ENCODE peak calls at places on chromosomes 16 and 17, in four cellular contexts. N is K562, Q is HepG2, X is GM12878. P is an unnamed sample.

GRCh38 chr16:23348579-23349469 is 46.7 kb downstream of the SCNN1B start:
- DNase-seq in X (no peak), N (peak), Q (no peak), P (peak)

GRCh38 chr17:42076797-42077559 is 21.3 kb downstream of the ZNF385C start:
- DNase-seq in N (no peak), Q (no peak), X (no peak), P (no peak)

GRCh38 chr16:82042144-82042543 is 7.1 kb downstream of the HSD17B2 start:
- DNase-seq in N (peak), X (no peak), Q (no peak), P (no peak)

GRCh38 chr16:54926166-54926838 is 4.4 kb upstream of the IRX5 start:
- DNase-seq in N (no peak), X (no peak), Q (no peak), P (no peak)

GRCh38 chr16:82949016-82949415 is 322.2 kb downstream of the CDH13 start:
- DNase-seq in Q (no peak), X (no peak), N (no peak), P (no peak)

GRCh38 chr17:14672830-14673229 is 371.9 kb downstream of the HS3ST3B1 start:
- DNase-seq in Q (peak), X (no peak), N (no peak), P (peak)

GRCh38 chr17:76623271-76624146 is 20.0 kb downstream of the ST6GALNAC1 start:
- DNase-seq in X (no peak), Q (peak), N (peak), P (peak)

GRCh38 chr17:39666601-39667261 is 1.5 kb upstream of the PNMT start:
- DNase-seq in X (no peak), Q (no peak), N (peak), P (no peak)

GRCh38 chr17:19508327-19508867 is 25.3 kb upstream of the SLC47A1 start:
- DNase-seq in N (no peak), X (no peak), Q (no peak), P (peak)

GRCh38 chr16:89122322-89122831 is 28.7 kb downstream of the ACSF3 start:
- DNase-seq in Q (no peak), X (no peak), N (no peak), P (peak)

GRCh38 chr16:67084345-67085028 is 25.3 kb upstream of the PHAF1 start:
- DNase-seq in N (no peak), Q (peak), X (no peak), P (no peak)

GRCh38 chr17:55161935-55162555 is 102.7 kb upstream of the HLF start:
- DNase-seq in X (no peak), Q (peak), N (no peak), P (no peak)

GRCh38 chr16:27712251-27712711 is 162.3 kb downstream of the KATNIP start:
- DNase-seq in N (no peak), Q (no peak), X (no peak), P (no peak)

GRCh38 chr16:17743158-17743557 is 272.4 kb upstream of the XYLT1 start:
- DNase-seq in Q (no peak), X (no peak), N (no peak), P (no peak)

GRCh38 chr16:17748005-17748719 is 277.4 kb upstream of the XYLT1 start:
- DNase-seq in Q (no peak), N (no peak), X (no peak), P (peak)

GRCh38 chr16:17747357-17747756 is 276.6 kb upstream of the XYLT1 start:
- DNase-seq in X (no peak), N (no peak), Q (no peak), P (no peak)

GRCh38 chr16:17744903-17745581 is 274.3 kb upstream of the XYLT1 start:
- DNase-seq in X (no peak), N (no peak), Q (no peak), P (peak)

GRCh38 chr16:17743578-17743977 is 272.8 kb upstream of the XYLT1 start:
- DNase-seq in Q (no peak), N (no peak), X (no peak), P (no peak)
- TF ChIP-seq ETV6 in Q (no peak), N (no peak), X (no peak), P (no peak)

DNA sequence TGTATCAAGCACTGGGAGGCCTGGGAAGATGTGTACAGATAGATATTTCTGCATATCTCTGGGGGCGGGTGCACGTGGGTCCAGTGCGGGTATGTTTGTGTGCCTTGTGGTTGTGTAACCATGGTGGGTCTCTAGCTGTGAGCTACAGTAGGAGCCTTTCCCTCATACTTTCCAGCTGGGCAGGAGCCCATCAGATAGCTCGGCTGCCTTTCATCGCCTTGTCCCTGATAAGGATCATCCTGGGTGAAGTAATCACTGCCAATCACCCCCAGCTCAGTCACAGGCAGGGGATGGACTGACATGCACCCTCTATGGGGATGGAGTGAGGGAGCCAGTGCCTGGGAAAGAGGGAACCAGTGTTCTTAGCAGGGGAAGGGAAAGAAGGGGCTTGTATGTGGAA is 3.2 kb upstream of the SCRN2 start:
- DNase-seq in Q (peak), X (no peak), N (no peak), P (no peak)
- TF ChIP-seq ESRRA in Q (no peak), X (no peak), N (peak), P (no peak)

GRCh38 chr16:2926660-2927646 is 15.2 kb downstream of the FLYWCH1 start:
- DNase-seq in X (no peak), N (peak), Q (peak), P (peak)
- TF ChIP-seq ETV6 in X (no peak), N (no peak), Q (no peak), P (no peak)

DNA sequence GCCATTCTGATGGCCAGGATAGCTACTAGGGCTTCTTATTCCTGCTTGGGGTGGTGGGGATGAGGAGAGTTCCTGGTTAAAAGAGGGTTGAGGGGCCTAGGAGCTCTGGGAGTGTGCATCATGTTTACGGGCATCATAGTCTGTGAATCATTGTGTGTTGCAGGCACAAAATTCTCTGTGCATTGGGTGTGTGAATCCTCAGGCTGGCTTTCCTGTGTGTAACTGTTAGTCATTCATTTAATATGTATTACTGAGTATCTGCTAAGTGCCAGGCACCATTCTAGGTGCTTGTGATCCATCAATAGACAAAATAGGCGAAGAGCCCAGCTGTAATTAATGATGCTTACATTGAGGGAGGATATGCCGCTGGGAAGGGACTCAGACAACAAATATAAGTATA is 5.8 kb downstream of the PPY start:
- DNase-seq in X (no peak), Q (no peak), N (no peak), P (no peak)
- TF ChIP-seq ESRRA in X (no peak), Q (no peak), N (no peak), P (no peak)

GRCh38 chr16:59044616-59045015 is 310.5 kb upstream of the GOT2 start:
- DNase-seq in Q (no peak), N (no peak), X (no peak), P (no peak)

GRCh38 chr16:59042296-59042695 is 308.2 kb upstream of the GOT2 start:
- DNase-seq in N (no peak), Q (no peak), X (no peak), P (no peak)

GRCh38 chr16:59039066-59039465 is 304.9 kb upstream of the GOT2 start:
- DNase-seq in Q (no peak), X (no peak), N (no peak), P (no peak)
- TF ChIP-seq ETV6 in Q (no peak), X (no peak), N (no peak), P (no peak)

GRCh38 chr17:34369196-34369500 is 6.1 kb upstream of the CCL1 start:
- DNase-seq in X (no peak), N (no peak), Q (no peak), P (no peak)

GRCh38 chr17:34370997-34371395 is 8.0 kb upstream of the CCL1 start:
- DNase-seq in Q (no peak), X (no peak), N (no peak), P (no peak)

GRCh38 chr17:34369571-34369970 is 6.5 kb upstream of the CCL1 start:
- DNase-seq in X (no peak), Q (no peak), N (no peak), P (no peak)

GRCh38 chr17:34371405-34371804 is 8.4 kb upstream of the CCL1 start:
- DNase-seq in X (no peak), N (no peak), Q (no peak), P (no peak)

GRCh38 chr17:34370376-34370996 is 7.5 kb upstream of the CCL1 start:
- DNase-seq in X (no peak), N (no peak), Q (no peak), P (no peak)
- TF ChIP-seq ESRRA in X (no peak), N (no peak), Q (no peak), P (no peak)

DNA sequence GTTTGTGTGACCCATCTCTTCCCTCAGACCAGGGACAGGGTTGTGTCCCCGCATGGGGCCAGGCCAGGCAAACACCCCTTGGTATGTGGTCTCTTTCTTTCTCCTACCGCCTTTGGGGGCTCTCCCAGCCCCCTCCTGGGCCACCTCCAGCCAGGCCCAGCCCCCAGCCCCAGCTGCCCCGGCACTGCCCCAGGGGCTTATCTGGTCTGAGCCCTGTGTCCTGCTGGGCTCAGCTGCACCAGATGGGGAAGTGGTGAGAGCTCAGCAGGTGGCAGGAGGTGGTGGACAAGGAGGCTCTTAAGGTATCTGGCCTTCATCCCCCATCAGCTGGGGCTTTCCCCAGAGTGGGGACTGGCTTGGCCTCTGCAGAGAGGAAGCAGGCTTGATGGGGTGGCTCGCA is 8.7 kb downstream of the ADAM11 start:
- DNase-seq in Q (no peak), X (no peak), N (no peak), P (no peak)
- TF ChIP-seq ETV6 in Q (no peak), X (no peak), N (no peak), P (no peak)

DNA sequence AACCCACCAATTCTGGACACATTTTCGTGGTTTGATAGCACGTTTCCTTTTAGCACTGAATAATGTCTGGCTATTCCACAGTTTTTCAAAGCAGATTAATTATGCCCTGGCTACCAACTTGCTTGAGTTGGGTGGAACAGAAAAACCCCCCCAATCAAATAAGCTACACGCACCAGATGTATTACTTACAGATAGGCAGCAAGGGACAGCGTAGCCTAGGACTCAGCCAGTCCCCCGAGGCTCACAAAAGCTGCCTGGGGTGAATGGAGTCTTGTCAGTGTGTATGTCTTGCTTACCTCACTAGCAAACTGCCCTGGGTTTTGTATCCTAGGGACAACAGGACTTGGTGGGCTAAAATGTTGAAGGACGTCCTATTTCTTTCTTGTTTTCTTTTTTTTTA is 12.2 kb downstream of the FZD2 start:
- DNase-seq in Q (no peak), X (no peak), N (no peak), P (no peak)
- TF ChIP-seq ESRRA in Q (no peak), X (no peak), N (no peak), P (no peak)

DNA sequence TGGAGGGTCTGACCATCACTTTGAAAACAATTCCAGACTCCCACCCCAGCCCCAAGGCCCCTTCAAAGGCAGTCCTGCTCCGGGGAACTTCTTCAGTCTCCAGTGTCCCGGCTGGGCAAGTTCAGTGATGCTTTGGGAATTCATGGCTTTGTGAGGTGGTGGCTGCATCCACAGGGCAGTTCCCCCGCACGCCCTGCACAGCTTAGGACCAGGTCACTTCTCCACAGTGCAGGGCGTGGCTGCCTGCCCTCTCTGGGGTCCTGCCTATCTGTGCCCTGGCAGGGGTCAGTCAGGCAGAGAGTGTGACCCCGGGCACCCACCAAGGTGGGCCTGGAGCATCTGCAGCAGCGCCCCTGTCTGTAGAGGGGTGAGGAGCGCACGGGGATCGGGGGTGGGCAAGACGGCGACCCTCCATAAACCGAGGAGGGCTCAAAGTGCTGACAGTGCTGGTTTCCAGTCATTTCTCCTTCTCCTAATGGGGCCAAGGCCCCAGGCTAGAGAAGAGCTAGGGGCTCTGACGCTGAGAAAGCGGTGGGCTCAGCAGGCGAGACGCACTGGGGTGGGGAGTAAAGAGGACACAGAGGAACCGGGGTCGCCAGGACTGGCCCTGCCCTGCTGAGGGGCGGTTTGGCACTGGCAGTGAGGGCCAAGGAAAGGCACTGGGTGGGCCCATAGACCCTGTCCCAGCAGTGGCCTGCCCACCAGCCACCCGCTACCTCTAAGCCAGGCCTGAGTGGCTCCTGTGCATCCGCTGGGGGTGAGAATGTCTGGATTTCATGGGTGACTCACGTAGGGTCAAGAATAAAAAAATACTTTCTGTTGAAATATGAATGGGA is 4.2 kb upstream of the ARHGAP27 start:
- DNase-seq in N (no peak), Q (no peak), X (no peak), P (no peak)
- TF ChIP-seq ETV6 in N (no peak), Q (no peak), X (no peak), P (no peak)

GRCh38 chr16:65832269-65832668 is 534.2 kb upstream of the CDH5 start:
- DNase-seq in X (no peak), Q (no peak), N (no peak), P (no peak)

GRCh38 chr16:65837431-65837986 is 529.0 kb upstream of the CDH5 start:
- DNase-seq in X (no peak), Q (no peak), N (no peak), P (no peak)

GRCh38 chr16:65832679-65833078 is 533.8 kb upstream of the CDH5 start:
- DNase-seq in Q (no peak), X (no peak), N (peak), P (no peak)

GRCh38 chr16:65834680-65835079 is 531.8 kb upstream of the CDH5 start:
- DNase-seq in Q (no peak), X (no peak), N (no peak), P (no peak)

DNA sequence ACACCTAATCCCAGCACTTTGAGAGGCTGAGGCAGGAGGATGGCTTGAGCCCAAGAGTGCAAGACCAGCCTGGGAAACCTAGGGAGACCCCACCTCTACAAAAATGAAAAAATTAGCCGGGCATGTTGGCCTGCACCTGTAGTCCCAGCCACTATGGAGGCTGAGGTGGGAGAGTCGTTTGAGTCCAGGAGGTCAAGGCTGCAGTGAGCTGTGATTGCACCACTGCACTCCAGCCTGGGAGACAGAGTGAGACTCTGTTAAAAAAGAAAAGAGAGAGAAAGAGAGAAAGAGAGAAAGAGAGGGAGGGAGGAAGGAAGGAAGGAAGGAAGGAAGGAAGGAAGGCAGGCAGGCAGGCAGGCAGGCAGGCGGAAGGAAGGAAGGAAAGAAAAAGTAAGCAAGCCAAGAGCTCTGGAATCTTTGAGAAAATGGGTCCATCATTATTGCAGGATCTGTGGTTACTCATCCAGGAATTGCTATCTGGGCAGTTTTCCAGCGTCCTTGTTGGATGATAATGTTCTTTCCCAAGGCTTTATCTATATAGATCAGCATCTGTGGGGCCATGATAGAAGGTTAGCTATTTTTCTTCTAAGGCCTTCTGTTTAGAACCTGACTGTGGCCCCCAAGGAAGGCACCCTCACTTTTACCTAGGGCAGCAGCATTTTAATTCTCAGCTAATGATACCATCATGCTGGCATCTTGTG is 533.2 kb upstream of the CDH5 start:
- DNase-seq in Q (no peak), N (peak), X (no peak), P (no peak)
- TF ChIP-seq ESRRA in Q (no peak), N (no peak), X (no peak), P (no peak)